ENCODE peak calls at places on chromosomes 4 and X, in five cellular contexts. One of them, this sample, is unnamed. For H3K4me1, the result is how much of the 10 kb centered on the place peaks cover.

GRCh38 chr4:22417408-22417807 is 98.5 kb downstream of the ADGRA3 start:
- DNase-seq in A549: no peak
- DNase-seq in IMR-90: no peak
- DNase-seq in Peyer's patch: no peak
- DNase-seq in right lobe of liver: no peak
- DNase-seq in this sample: no peak

GRCh38 chr4:109665783-109666455 is 37.3 kb downstream of the CASP6 start:
- DNase-seq in A549: no peak
- DNase-seq in IMR-90: no peak
- DNase-seq in Peyer's patch: no peak
- DNase-seq in right lobe of liver: no peak
- DNase-seq in this sample: no peak

GRCh38 chr4:185112104-185112503 is 31.0 kb upstream of the SLC25A4 start:
- DNase-seq in A549: peak
- DNase-seq in IMR-90: peak
- DNase-seq in Peyer's patch: no peak
- DNase-seq in right lobe of liver: no peak
- DNase-seq in this sample: no peak

GRCh38 chr4:173490817-173491518 is 39.1 kb downstream of the HAND2 start:
- DNase-seq in A549: peak
- DNase-seq in IMR-90: peak
- DNase-seq in Peyer's patch: peak
- DNase-seq in right lobe of liver: no peak
- DNase-seq in this sample: no peak

GRCh38 chrX:53078943-53079342 is 3.2 kb upstream of the TSPYL2 start:
- DNase-seq in A549: no peak
- DNase-seq in IMR-90: no peak
- DNase-seq in Peyer's patch: no peak
- DNase-seq in right lobe of liver: no peak
- DNase-seq in this sample: no peak

GRCh38 chr4:107736924-107737448 is 17.0 kb upstream of the PAPSS1 start:
- DNase-seq in A549: peak
- DNase-seq in IMR-90: peak
- DNase-seq in Peyer's patch: peak
- DNase-seq in right lobe of liver: no peak
- DNase-seq in this sample: no peak

GRCh38 chr4:16617416-16617815 is 281.0 kb downstream of the LDB2 start:
- DNase-seq in A549: no peak
- DNase-seq in IMR-90: peak
- DNase-seq in Peyer's patch: no peak
- DNase-seq in right lobe of liver: no peak
- DNase-seq in this sample: no peak

GRCh38 chr4:180913750-180914149 is 1329.5 kb upstream of the TENM3 start:
- DNase-seq in A549: no peak
- DNase-seq in IMR-90: peak
- DNase-seq in Peyer's patch: no peak
- DNase-seq in right lobe of liver: no peak
- DNase-seq in this sample: no peak

GRCh38 chrX:106728337-106728736 is 1.8 kb downstream of the RNF128 start:
- DNase-seq in A549: no peak
- DNase-seq in IMR-90: no peak
- DNase-seq in Peyer's patch: no peak
- DNase-seq in right lobe of liver: no peak
- DNase-seq in this sample: no peak

DNA sequence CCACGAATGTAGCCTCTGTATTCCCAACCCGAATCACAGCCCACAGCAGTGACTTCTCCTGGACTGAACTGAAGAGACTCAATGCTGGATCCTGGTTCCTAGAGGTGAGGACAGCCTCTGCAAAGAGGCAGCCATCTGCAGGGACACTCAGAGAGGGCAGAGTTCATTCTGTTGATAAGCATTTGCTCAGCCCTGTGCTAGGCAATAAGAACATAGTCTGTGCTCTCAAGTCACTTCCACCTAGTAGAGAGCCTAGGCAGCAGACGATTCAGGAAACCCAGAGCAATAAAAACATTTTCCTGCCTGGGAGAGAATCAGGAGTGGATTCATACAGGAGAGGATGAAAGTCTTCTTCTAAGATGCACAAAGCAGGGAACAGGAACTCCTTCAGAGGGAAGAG is 4.2 kb downstream of the GDPD2 start:
- DNase-seq in A549: no peak
- DNase-seq in IMR-90: no peak
- DNase-seq in Peyer's patch: no peak
- DNase-seq in right lobe of liver: no peak
- DNase-seq in this sample: no peak
- H3K4me1 ChIP-seq in A549: under half
- H3K4me1 ChIP-seq in IMR-90: under half
- H3K4me1 ChIP-seq in Peyer's patch: under half
- H3K4me1 ChIP-seq in right lobe of liver: under half
- H3K4me1 ChIP-seq in this sample: under half

GRCh38 chr4:170446782-170447181 is 357.0 kb upstream of the AADAT start:
- DNase-seq in A549: no peak
- DNase-seq in IMR-90: no peak
- DNase-seq in Peyer's patch: no peak
- DNase-seq in right lobe of liver: no peak
- DNase-seq in this sample: no peak
- TF ChIP-seq POLR2A in A549: no peak
- TF ChIP-seq POLR2A in IMR-90: no peak
- TF ChIP-seq POLR2A in Peyer's patch: no peak
- TF ChIP-seq POLR2A in right lobe of liver: no peak
- TF ChIP-seq POLR2A in this sample: no peak

DNA sequence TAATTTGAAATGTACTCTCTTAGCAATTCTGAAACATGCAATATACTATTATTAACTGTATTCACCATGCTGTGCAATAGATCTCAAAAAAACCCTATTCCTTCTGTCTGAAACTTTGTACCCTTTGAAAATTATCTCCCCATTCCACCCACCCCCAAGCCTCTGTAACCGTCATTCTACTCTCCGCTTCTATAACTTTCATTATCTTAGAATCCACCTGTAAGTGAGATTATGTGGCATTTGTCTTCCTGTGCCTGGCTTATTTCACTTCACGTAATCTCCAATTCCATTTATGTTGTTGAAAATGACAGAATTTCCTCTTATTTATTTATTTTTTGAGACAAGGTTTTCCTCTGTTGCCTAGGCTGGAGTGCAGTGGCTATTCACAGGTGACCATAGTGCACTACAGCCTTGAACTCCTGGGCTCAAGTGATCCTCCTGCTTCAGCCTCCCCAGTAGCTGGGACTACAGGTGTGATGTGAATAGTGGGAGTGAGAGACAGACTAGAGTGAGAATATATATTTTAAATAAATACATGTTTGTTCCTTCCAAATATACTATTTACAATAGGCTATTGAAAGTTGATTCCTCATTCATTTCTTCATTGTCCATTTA is 30.5 kb downstream of the VSIG4 start:
- DNase-seq in A549: no peak
- DNase-seq in IMR-90: no peak
- DNase-seq in Peyer's patch: no peak
- DNase-seq in right lobe of liver: no peak
- DNase-seq in this sample: no peak
- H3K4me1 ChIP-seq in A549: under half
- H3K4me1 ChIP-seq in IMR-90: under half
- H3K4me1 ChIP-seq in Peyer's patch: under half
- H3K4me1 ChIP-seq in right lobe of liver: under half
- H3K4me1 ChIP-seq in this sample: half or more

GRCh38 chrX:153766098-153766817 is 2.2 kb downstream of the PLXNB3 start:
- DNase-seq in A549: peak
- DNase-seq in IMR-90: peak
- DNase-seq in Peyer's patch: no peak
- DNase-seq in right lobe of liver: peak
- DNase-seq in this sample: peak
- TF ChIP-seq POLR2A in A549: no peak
- TF ChIP-seq POLR2A in IMR-90: no peak
- TF ChIP-seq POLR2A in Peyer's patch: no peak
- TF ChIP-seq POLR2A in right lobe of liver: no peak
- TF ChIP-seq POLR2A in this sample: no peak

GRCh38 chrX:79530310-79531108 is 163.4 kb upstream of the ITM2A start:
- DNase-seq in A549: no peak
- DNase-seq in IMR-90: no peak
- DNase-seq in Peyer's patch: no peak
- DNase-seq in right lobe of liver: no peak
- DNase-seq in this sample: no peak

DNA sequence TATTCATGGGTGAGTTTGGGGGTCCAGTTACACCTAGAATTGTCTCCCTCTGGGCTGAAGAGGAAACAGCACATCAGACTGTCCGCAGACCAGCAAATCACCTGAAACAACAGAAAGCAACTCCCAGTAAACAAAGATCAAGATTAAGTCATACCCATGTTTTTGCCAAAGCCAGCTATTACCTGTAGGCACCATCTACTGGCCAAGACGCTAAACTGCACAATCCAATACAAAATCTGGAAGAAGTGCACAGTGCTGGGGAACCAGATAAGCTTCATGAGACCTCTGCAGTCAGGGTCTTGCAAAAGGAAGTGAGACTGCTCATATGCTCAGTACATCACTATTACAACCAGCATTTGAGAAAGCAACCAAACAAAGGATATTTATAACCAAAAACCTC is 157.5 kb upstream of the ITM2A start:
- DNase-seq in A549: peak
- DNase-seq in IMR-90: no peak
- DNase-seq in Peyer's patch: no peak
- DNase-seq in right lobe of liver: no peak
- DNase-seq in this sample: no peak
- H3K4me1 ChIP-seq in A549: under half
- H3K4me1 ChIP-seq in IMR-90: under half
- H3K4me1 ChIP-seq in Peyer's patch: under half
- H3K4me1 ChIP-seq in right lobe of liver: under half
- H3K4me1 ChIP-seq in this sample: under half

DNA sequence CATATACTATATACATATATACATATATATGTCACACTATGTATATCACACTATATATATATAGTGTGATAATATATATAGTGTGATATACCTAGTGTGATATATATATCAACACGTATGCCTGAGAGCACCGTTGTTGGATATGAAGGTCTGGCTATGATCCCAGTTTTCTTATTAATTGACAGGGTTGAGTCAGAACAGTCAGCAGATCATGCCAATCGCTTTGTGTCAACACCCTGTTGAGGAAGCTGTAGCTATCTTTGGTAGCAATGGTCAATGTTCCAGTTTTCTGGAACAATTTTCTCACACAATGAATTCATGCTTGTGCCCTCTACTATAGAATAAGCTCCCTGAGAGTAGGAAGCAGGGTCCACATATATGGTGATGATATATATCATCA is 496.0 kb upstream of the AGA start:
- DNase-seq in A549: no peak
- DNase-seq in IMR-90: no peak
- DNase-seq in Peyer's patch: peak
- DNase-seq in right lobe of liver: no peak
- DNase-seq in this sample: no peak
- TF ChIP-seq POLR2A in A549: no peak
- TF ChIP-seq POLR2A in IMR-90: no peak
- TF ChIP-seq POLR2A in Peyer's patch: no peak
- TF ChIP-seq POLR2A in right lobe of liver: no peak
- TF ChIP-seq POLR2A in this sample: no peak

GRCh38 chr4:3198906-3199305 is 50.1 kb upstream of the MSANTD1 start:
- DNase-seq in A549: no peak
- DNase-seq in IMR-90: no peak
- DNase-seq in Peyer's patch: no peak
- DNase-seq in right lobe of liver: no peak
- DNase-seq in this sample: no peak

GRCh38 chr4:3201718-3202702 is 46.9 kb upstream of the MSANTD1 start:
- DNase-seq in A549: no peak
- DNase-seq in IMR-90: peak
- DNase-seq in Peyer's patch: peak
- DNase-seq in right lobe of liver: no peak
- DNase-seq in this sample: no peak

GRCh38 chr4:3197366-3198105 is 51.4 kb upstream of the MSANTD1 start:
- DNase-seq in A549: no peak
- DNase-seq in IMR-90: no peak
- DNase-seq in Peyer's patch: no peak
- DNase-seq in right lobe of liver: no peak
- DNase-seq in this sample: no peak

GRCh38 chr4:3200423-3201090 is 48.4 kb upstream of the MSANTD1 start:
- DNase-seq in A549: no peak
- DNase-seq in IMR-90: no peak
- DNase-seq in Peyer's patch: no peak
- DNase-seq in right lobe of liver: no peak
- DNase-seq in this sample: no peak

GRCh38 chr4:3199661-3200422 is 49.1 kb upstream of the MSANTD1 start:
- DNase-seq in A549: no peak
- DNase-seq in IMR-90: no peak
- DNase-seq in Peyer's patch: no peak
- DNase-seq in right lobe of liver: no peak
- DNase-seq in this sample: no peak
- H3K4me1 ChIP-seq in A549: under half
- H3K4me1 ChIP-seq in IMR-90: under half
- H3K4me1 ChIP-seq in Peyer's patch: under half
- H3K4me1 ChIP-seq in right lobe of liver: under half
- H3K4me1 ChIP-seq in this sample: under half

DNA sequence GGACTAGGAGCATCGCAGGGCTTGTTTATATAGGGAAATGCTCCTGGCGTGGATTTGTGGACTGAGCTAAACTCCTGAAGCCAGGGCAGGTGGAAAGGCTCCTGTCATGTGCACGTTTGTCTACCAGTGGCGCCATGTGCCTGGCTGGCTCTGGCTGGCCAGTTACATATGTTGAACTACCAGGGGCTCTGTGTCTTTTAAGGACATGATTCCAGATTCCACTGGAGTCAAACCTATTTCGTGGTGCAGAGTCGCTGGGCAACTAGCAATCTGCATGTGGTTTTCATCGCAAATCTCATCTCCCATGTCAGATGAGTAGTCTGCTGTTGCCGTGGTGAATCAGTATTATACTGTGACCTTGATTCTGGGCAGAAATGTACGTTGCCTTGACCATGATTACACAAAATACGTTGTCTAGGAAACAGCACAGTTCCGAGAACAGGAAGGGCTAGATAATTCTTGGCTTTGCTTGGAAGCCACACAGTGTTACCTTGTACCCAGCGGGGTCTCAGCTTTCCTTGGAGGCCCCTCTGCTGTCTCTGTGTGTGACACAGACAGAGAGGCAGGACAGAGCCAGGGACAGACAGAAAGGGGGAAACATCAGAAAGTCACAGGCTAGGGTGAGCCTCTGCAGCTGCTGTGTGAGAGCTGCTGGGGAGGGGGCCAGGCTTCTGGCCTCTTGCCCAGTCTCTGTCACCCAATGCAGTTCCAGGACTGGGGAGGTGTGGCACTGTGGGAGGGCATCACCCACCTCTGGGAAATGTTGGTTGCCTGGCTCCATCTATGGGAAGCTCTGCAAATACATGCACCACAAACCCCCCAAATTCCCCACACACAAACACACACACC is 19.2 kb downstream of the PNMA6E start:
- DNase-seq in A549: peak
- DNase-seq in IMR-90: peak
- DNase-seq in Peyer's patch: no peak
- DNase-seq in right lobe of liver: no peak
- DNase-seq in this sample: no peak
- TF ChIP-seq POLR2A in A549: no peak
- TF ChIP-seq POLR2A in IMR-90: no peak
- TF ChIP-seq POLR2A in Peyer's patch: no peak
- TF ChIP-seq POLR2A in right lobe of liver: no peak
- TF ChIP-seq POLR2A in this sample: no peak